ENCODE peak calls at places on chromosomes 1 and 21, in eight cellular contexts. One of them, this sample, is unnamed.

GRCh38 chr1:185546029-185546428 is 188.2 kb upstream of the HMCN1 start:
- DNase-seq in uterus: no peak
- DNase-seq in Ammon's horn: no peak
- DNase-seq in WTC11: no peak
- DNase-seq in T-helper 22 cell: no peak
- DNase-seq in NCI-H460: no peak
- DNase-seq in activated CD8-positive, alpha-beta memory T cell treated with anti-CD3 and anti-CD28 coated beads, Interleukin-2, amount 50 U/mL, for 4 hours: no peak
- DNase-seq in HCEC 1CT: no peak
- DNase-seq in this sample: no peak

GRCh38 chr1:59657873-59658465 is 156.8 kb upstream of the HOOK1 start:
- DNase-seq in NCI-H460: no peak
- DNase-seq in activated CD8-positive, alpha-beta memory T cell treated with anti-CD3 and anti-CD28 coated beads, Interleukin-2, amount 50 U/mL, for 4 hours: no peak
- DNase-seq in HCEC 1CT: no peak
- DNase-seq in WTC11: no peak
- DNase-seq in uterus: no peak
- DNase-seq in T-helper 22 cell: no peak
- DNase-seq in Ammon's horn: no peak
- DNase-seq in this sample: no peak

GRCh38 chr1:113615425-113615824 is 143.9 kb downstream of the PHTF1 start:
- DNase-seq in NCI-H460: no peak
- DNase-seq in T-helper 22 cell: no peak
- DNase-seq in activated CD8-positive, alpha-beta memory T cell treated with anti-CD3 and anti-CD28 coated beads, Interleukin-2, amount 50 U/mL, for 4 hours: no peak
- DNase-seq in WTC11: no peak
- DNase-seq in Ammon's horn: no peak
- DNase-seq in uterus: no peak
- DNase-seq in HCEC 1CT: peak
- DNase-seq in this sample: no peak

GRCh38 chr1:21149862-21150432 is 26.8 kb downstream of the EIF4G3 start:
- DNase-seq in NCI-H460: peak
- DNase-seq in Ammon's horn: peak
- DNase-seq in HCEC 1CT: peak
- DNase-seq in WTC11: no peak
- DNase-seq in T-helper 22 cell: no peak
- DNase-seq in activated CD8-positive, alpha-beta memory T cell treated with anti-CD3 and anti-CD28 coated beads, Interleukin-2, amount 50 U/mL, for 4 hours: no peak
- DNase-seq in uterus: no peak
- DNase-seq in this sample: no peak

GRCh38 chr1:14413809-14414208 is 184.7 kb upstream of the KAZN start:
- DNase-seq in activated CD8-positive, alpha-beta memory T cell treated with anti-CD3 and anti-CD28 coated beads, Interleukin-2, amount 50 U/mL, for 4 hours: no peak
- DNase-seq in NCI-H460: no peak
- DNase-seq in uterus: no peak
- DNase-seq in Ammon's horn: peak
- DNase-seq in WTC11: no peak
- DNase-seq in HCEC 1CT: no peak
- DNase-seq in T-helper 22 cell: no peak
- DNase-seq in this sample: no peak

GRCh38 chr21:44865561-44866280 is 7.8 kb downstream of the PTTG1IP start:
- DNase-seq in activated CD8-positive, alpha-beta memory T cell treated with anti-CD3 and anti-CD28 coated beads, Interleukin-2, amount 50 U/mL, for 4 hours: no peak
- DNase-seq in NCI-H460: no peak
- DNase-seq in T-helper 22 cell: no peak
- DNase-seq in Ammon's horn: peak
- DNase-seq in uterus: no peak
- DNase-seq in WTC11: no peak
- DNase-seq in HCEC 1CT: no peak
- DNase-seq in this sample: no peak

GRCh38 chr1:103111926-103112325 is 3.6 kb upstream of the COL11A1 start:
- DNase-seq in NCI-H460: no peak
- DNase-seq in WTC11: no peak
- DNase-seq in uterus: no peak
- DNase-seq in HCEC 1CT: peak
- DNase-seq in T-helper 22 cell: no peak
- DNase-seq in activated CD8-positive, alpha-beta memory T cell treated with anti-CD3 and anti-CD28 coated beads, Interleukin-2, amount 50 U/mL, for 4 hours: no peak
- DNase-seq in Ammon's horn: no peak
- DNase-seq in this sample: no peak

GRCh38 chr1:231315887-231316286 is 21.8 kb downstream of the EXOC8 start:
- DNase-seq in T-helper 22 cell: no peak
- DNase-seq in Ammon's horn: no peak
- DNase-seq in uterus: no peak
- DNase-seq in HCEC 1CT: peak
- DNase-seq in activated CD8-positive, alpha-beta memory T cell treated with anti-CD3 and anti-CD28 coated beads, Interleukin-2, amount 50 U/mL, for 4 hours: peak
- DNase-seq in WTC11: peak
- DNase-seq in NCI-H460: peak
- DNase-seq in this sample: no peak

GRCh38 chr1:178192686-178193085 is 98.8 kb downstream of the RASAL2 start:
- DNase-seq in Ammon's horn: peak
- DNase-seq in activated CD8-positive, alpha-beta memory T cell treated with anti-CD3 and anti-CD28 coated beads, Interleukin-2, amount 50 U/mL, for 4 hours: no peak
- DNase-seq in T-helper 22 cell: no peak
- DNase-seq in HCEC 1CT: peak
- DNase-seq in uterus: no peak
- DNase-seq in NCI-H460: no peak
- DNase-seq in WTC11: no peak
- DNase-seq in this sample: no peak

GRCh38 chr1:202802034-202802433 is 6.2 kb downstream of the KDM5B start:
- DNase-seq in T-helper 22 cell: no peak
- DNase-seq in WTC11: no peak
- DNase-seq in uterus: no peak
- DNase-seq in HCEC 1CT: no peak
- DNase-seq in Ammon's horn: no peak
- DNase-seq in NCI-H460: no peak
- DNase-seq in activated CD8-positive, alpha-beta memory T cell treated with anti-CD3 and anti-CD28 coated beads, Interleukin-2, amount 50 U/mL, for 4 hours: no peak
- DNase-seq in this sample: no peak

GRCh38 chr21:39669976-39670671 is 57.4 kb downstream of the B3GALT5 start:
- DNase-seq in WTC11: no peak
- DNase-seq in HCEC 1CT: no peak
- DNase-seq in uterus: no peak
- DNase-seq in T-helper 22 cell: no peak
- DNase-seq in Ammon's horn: no peak
- DNase-seq in activated CD8-positive, alpha-beta memory T cell treated with anti-CD3 and anti-CD28 coated beads, Interleukin-2, amount 50 U/mL, for 4 hours: no peak
- DNase-seq in NCI-H460: no peak
- DNase-seq in this sample: no peak

GRCh38 chr1:31127266-31127665 is 61.7 kb upstream of the PUM1 start:
- DNase-seq in WTC11: no peak
- DNase-seq in Ammon's horn: no peak
- DNase-seq in NCI-H460: no peak
- DNase-seq in uterus: no peak
- DNase-seq in HCEC 1CT: peak
- DNase-seq in T-helper 22 cell: no peak
- DNase-seq in activated CD8-positive, alpha-beta memory T cell treated with anti-CD3 and anti-CD28 coated beads, Interleukin-2, amount 50 U/mL, for 4 hours: no peak
- DNase-seq in this sample: no peak

GRCh38 chr1:47635597-47635996 is 197.8 kb downstream of the FOXD2 start:
- DNase-seq in activated CD8-positive, alpha-beta memory T cell treated with anti-CD3 and anti-CD28 coated beads, Interleukin-2, amount 50 U/mL, for 4 hours: no peak
- DNase-seq in T-helper 22 cell: no peak
- DNase-seq in HCEC 1CT: no peak
- DNase-seq in uterus: no peak
- DNase-seq in WTC11: no peak
- DNase-seq in Ammon's horn: no peak
- DNase-seq in NCI-H460: no peak
- DNase-seq in this sample: no peak

GRCh38 chr21:46431884-46432488 is 26.7 kb upstream of the DIP2A start:
- DNase-seq in T-helper 22 cell: no peak
- DNase-seq in activated CD8-positive, alpha-beta memory T cell treated with anti-CD3 and anti-CD28 coated beads, Interleukin-2, amount 50 U/mL, for 4 hours: no peak
- DNase-seq in NCI-H460: no peak
- DNase-seq in Ammon's horn: peak
- DNase-seq in uterus: no peak
- DNase-seq in HCEC 1CT: no peak
- DNase-seq in WTC11: no peak
- DNase-seq in this sample: no peak

GRCh38 chr1:41775961-41776585 is 142.6 kb downstream of the HIVEP3 start:
- DNase-seq in NCI-H460: no peak
- DNase-seq in HCEC 1CT: no peak
- DNase-seq in activated CD8-positive, alpha-beta memory T cell treated with anti-CD3 and anti-CD28 coated beads, Interleukin-2, amount 50 U/mL, for 4 hours: no peak
- DNase-seq in uterus: no peak
- DNase-seq in Ammon's horn: no peak
- DNase-seq in T-helper 22 cell: no peak
- DNase-seq in WTC11: no peak
- DNase-seq in this sample: no peak

GRCh38 chr1:223500560-223501425 is 107.6 kb downstream of the CCDC185 start:
- DNase-seq in HCEC 1CT: peak
- DNase-seq in T-helper 22 cell: no peak
- DNase-seq in Ammon's horn: no peak
- DNase-seq in NCI-H460: no peak
- DNase-seq in activated CD8-positive, alpha-beta memory T cell treated with anti-CD3 and anti-CD28 coated beads, Interleukin-2, amount 50 U/mL, for 4 hours: no peak
- DNase-seq in WTC11: no peak
- DNase-seq in uterus: peak
- DNase-seq in this sample: no peak

GRCh38 chr1:108816049-108816882 is 40.6 kb downstream of the AKNAD1 start:
- DNase-seq in HCEC 1CT: peak
- DNase-seq in T-helper 22 cell: no peak
- DNase-seq in uterus: peak
- DNase-seq in NCI-H460: no peak
- DNase-seq in Ammon's horn: peak
- DNase-seq in activated CD8-positive, alpha-beta memory T cell treated with anti-CD3 and anti-CD28 coated beads, Interleukin-2, amount 50 U/mL, for 4 hours: no peak
- DNase-seq in WTC11: peak
- DNase-seq in this sample: no peak

GRCh38 chr1:168089326-168089978 is 47.3 kb downstream of the GPR161 start:
- DNase-seq in NCI-H460: no peak
- DNase-seq in uterus: no peak
- DNase-seq in Ammon's horn: no peak
- DNase-seq in HCEC 1CT: peak
- DNase-seq in activated CD8-positive, alpha-beta memory T cell treated with anti-CD3 and anti-CD28 coated beads, Interleukin-2, amount 50 U/mL, for 4 hours: no peak
- DNase-seq in WTC11: no peak
- DNase-seq in T-helper 22 cell: no peak
- DNase-seq in this sample: no peak

GRCh38 chr1:228095161-228095560 is 8.0 kb downstream of the C1orf35 start:
- DNase-seq in HCEC 1CT: no peak
- DNase-seq in Ammon's horn: no peak
- DNase-seq in uterus: no peak
- DNase-seq in activated CD8-positive, alpha-beta memory T cell treated with anti-CD3 and anti-CD28 coated beads, Interleukin-2, amount 50 U/mL, for 4 hours: no peak
- DNase-seq in WTC11: no peak
- DNase-seq in T-helper 22 cell: no peak
- DNase-seq in NCI-H460: no peak
- DNase-seq in this sample: no peak

GRCh38 chr1:173476197-173476663 is 905 bp upstream of the PRDX6 start:
- DNase-seq in activated CD8-positive, alpha-beta memory T cell treated with anti-CD3 and anti-CD28 coated beads, Interleukin-2, amount 50 U/mL, for 4 hours: no peak
- DNase-seq in WTC11: no peak
- DNase-seq in uterus: no peak
- DNase-seq in HCEC 1CT: no peak
- DNase-seq in T-helper 22 cell: no peak
- DNase-seq in NCI-H460: no peak
- DNase-seq in Ammon's horn: no peak
- DNase-seq in this sample: no peak

GRCh38 chr21:44298301-44298700 is 1.6 kb upstream of the PFKL start:
- DNase-seq in WTC11: no peak
- DNase-seq in T-helper 22 cell: no peak
- DNase-seq in Ammon's horn: no peak
- DNase-seq in uterus: no peak
- DNase-seq in HCEC 1CT: no peak
- DNase-seq in activated CD8-positive, alpha-beta memory T cell treated with anti-CD3 and anti-CD28 coated beads, Interleukin-2, amount 50 U/mL, for 4 hours: no peak
- DNase-seq in NCI-H460: no peak
- DNase-seq in this sample: no peak

GRCh38 chr1:206660136-206660535 is 24.6 kb upstream of the MAPKAPK2 start:
- DNase-seq in T-helper 22 cell: no peak
- DNase-seq in NCI-H460: no peak
- DNase-seq in HCEC 1CT: no peak
- DNase-seq in uterus: no peak
- DNase-seq in WTC11: no peak
- DNase-seq in Ammon's horn: no peak
- DNase-seq in activated CD8-positive, alpha-beta memory T cell treated with anti-CD3 and anti-CD28 coated beads, Interleukin-2, amount 50 U/mL, for 4 hours: no peak
- DNase-seq in this sample: no peak

GRCh38 chr21:38402795-38403194 is 95.5 kb downstream of the ERG start:
- DNase-seq in HCEC 1CT: no peak
- DNase-seq in NCI-H460: no peak
- DNase-seq in activated CD8-positive, alpha-beta memory T cell treated with anti-CD3 and anti-CD28 coated beads, Interleukin-2, amount 50 U/mL, for 4 hours: no peak
- DNase-seq in uterus: no peak
- DNase-seq in Ammon's horn: no peak
- DNase-seq in T-helper 22 cell: no peak
- DNase-seq in WTC11: no peak
- DNase-seq in this sample: no peak

GRCh38 chr1:43373034-43373940 is 5.5 kb upstream of the ELOVL1 start:
- DNase-seq in Ammon's horn: no peak
- DNase-seq in HCEC 1CT: peak
- DNase-seq in activated CD8-positive, alpha-beta memory T cell treated with anti-CD3 and anti-CD28 coated beads, Interleukin-2, amount 50 U/mL, for 4 hours: no peak
- DNase-seq in T-helper 22 cell: no peak
- DNase-seq in NCI-H460: peak
- DNase-seq in uterus: no peak
- DNase-seq in WTC11: no peak
- DNase-seq in this sample: no peak

GRCh38 chr1:97013904-97014303 is 292.3 kb downstream of the PTBP2 start:
- DNase-seq in WTC11: no peak
- DNase-seq in NCI-H460: no peak
- DNase-seq in HCEC 1CT: peak
- DNase-seq in Ammon's horn: no peak
- DNase-seq in T-helper 22 cell: no peak
- DNase-seq in uterus: no peak
- DNase-seq in activated CD8-positive, alpha-beta memory T cell treated with anti-CD3 and anti-CD28 coated beads, Interleukin-2, amount 50 U/mL, for 4 hours: no peak
- DNase-seq in this sample: no peak

GRCh38 chr1:208381481-208381880 is 137.3 kb upstream of the PLXNA2 start:
- DNase-seq in Ammon's horn: no peak
- DNase-seq in WTC11: no peak
- DNase-seq in HCEC 1CT: no peak
- DNase-seq in NCI-H460: no peak
- DNase-seq in activated CD8-positive, alpha-beta memory T cell treated with anti-CD3 and anti-CD28 coated beads, Interleukin-2, amount 50 U/mL, for 4 hours: no peak
- DNase-seq in T-helper 22 cell: no peak
- DNase-seq in uterus: no peak
- DNase-seq in this sample: no peak

GRCh38 chr1:51270751-51271150 is 34.7 kb downstream of the RNF11 start:
- DNase-seq in activated CD8-positive, alpha-beta memory T cell treated with anti-CD3 and anti-CD28 coated beads, Interleukin-2, amount 50 U/mL, for 4 hours: no peak
- DNase-seq in WTC11: no peak
- DNase-seq in NCI-H460: no peak
- DNase-seq in T-helper 22 cell: no peak
- DNase-seq in HCEC 1CT: no peak
- DNase-seq in Ammon's horn: no peak
- DNase-seq in uterus: no peak
- DNase-seq in this sample: no peak

GRCh38 chr1:246516126-246516525 is 9.0 kb upstream of the SMYD3 start:
- DNase-seq in activated CD8-positive, alpha-beta memory T cell treated with anti-CD3 and anti-CD28 coated beads, Interleukin-2, amount 50 U/mL, for 4 hours: no peak
- DNase-seq in uterus: no peak
- DNase-seq in HCEC 1CT: no peak
- DNase-seq in WTC11: no peak
- DNase-seq in NCI-H460: no peak
- DNase-seq in Ammon's horn: no peak
- DNase-seq in T-helper 22 cell: no peak
- DNase-seq in this sample: no peak

GRCh38 chr1:221781102-221781744 is 39.3 kb upstream of the DUSP10 start:
- DNase-seq in uterus: no peak
- DNase-seq in T-helper 22 cell: no peak
- DNase-seq in Ammon's horn: no peak
- DNase-seq in NCI-H460: no peak
- DNase-seq in activated CD8-positive, alpha-beta memory T cell treated with anti-CD3 and anti-CD28 coated beads, Interleukin-2, amount 50 U/mL, for 4 hours: no peak
- DNase-seq in HCEC 1CT: no peak
- DNase-seq in WTC11: no peak
- DNase-seq in this sample: no peak

GRCh38 chr1:156177918-156178654 is 15.8 kb upstream of the SLC25A44 start:
- DNase-seq in T-helper 22 cell: no peak
- DNase-seq in HCEC 1CT: no peak
- DNase-seq in activated CD8-positive, alpha-beta memory T cell treated with anti-CD3 and anti-CD28 coated beads, Interleukin-2, amount 50 U/mL, for 4 hours: no peak
- DNase-seq in Ammon's horn: no peak
- DNase-seq in WTC11: no peak
- DNase-seq in uterus: no peak
- DNase-seq in NCI-H460: no peak
- DNase-seq in this sample: no peak

GRCh38 chr1:3593334-3593733 is 18.0 kb downstream of the MEGF6 start:
- DNase-seq in activated CD8-positive, alpha-beta memory T cell treated with anti-CD3 and anti-CD28 coated beads, Interleukin-2, amount 50 U/mL, for 4 hours: no peak
- DNase-seq in Ammon's horn: no peak
- DNase-seq in HCEC 1CT: no peak
- DNase-seq in T-helper 22 cell: no peak
- DNase-seq in uterus: no peak
- DNase-seq in WTC11: no peak
- DNase-seq in NCI-H460: no peak
- DNase-seq in this sample: no peak

GRCh38 chr21:45498646-45499000 is 43.6 kb downstream of the SLC19A1 start:
- DNase-seq in activated CD8-positive, alpha-beta memory T cell treated with anti-CD3 and anti-CD28 coated beads, Interleukin-2, amount 50 U/mL, for 4 hours: peak
- DNase-seq in T-helper 22 cell: no peak
- DNase-seq in uterus: peak
- DNase-seq in NCI-H460: no peak
- DNase-seq in WTC11: no peak
- DNase-seq in Ammon's horn: no peak
- DNase-seq in HCEC 1CT: no peak
- DNase-seq in this sample: no peak

GRCh38 chr21:46093668-46094400 is 4.1 kb upstream of the COL6A2 start:
- DNase-seq in uterus: no peak
- DNase-seq in WTC11: peak
- DNase-seq in NCI-H460: no peak
- DNase-seq in T-helper 22 cell: no peak
- DNase-seq in Ammon's horn: no peak
- DNase-seq in activated CD8-positive, alpha-beta memory T cell treated with anti-CD3 and anti-CD28 coated beads, Interleukin-2, amount 50 U/mL, for 4 hours: no peak
- DNase-seq in HCEC 1CT: no peak
- DNase-seq in this sample: no peak

GRCh38 chr1:56301791-56302190 is 277.6 kb downstream of the PLPP3 start:
- DNase-seq in uterus: no peak
- DNase-seq in HCEC 1CT: peak
- DNase-seq in NCI-H460: no peak
- DNase-seq in WTC11: no peak
- DNase-seq in activated CD8-positive, alpha-beta memory T cell treated with anti-CD3 and anti-CD28 coated beads, Interleukin-2, amount 50 U/mL, for 4 hours: no peak
- DNase-seq in T-helper 22 cell: no peak
- DNase-seq in Ammon's horn: no peak
- DNase-seq in this sample: no peak

This sample was measured in NCI-H1048.